ENCODE peak calls at places on chromosomes 6 and 20, in six cellular contexts. B is MCF 10A, Z is NCI-H69, N is NCI-H2081, T is GM18507, L is sciatic nerve. Y is an unnamed sample.

GRCh38 chr6:680666-681374 is 12.1 kb downstream of the EXOC2 start:
- DNase-seq in T (no peak), L (no peak), Z (peak), B (peak), N (no peak), Y (no peak)

GRCh38 chr6:49923826-49924225 is 40.1 kb downstream of the DEFB114 start:
- DNase-seq in Z (peak), T (no peak), N (no peak), L (no peak), B (peak), Y (no peak)

GRCh38 chr6:153526479-153526878 is 395.4 kb upstream of the RGS17 start:
- DNase-seq in B (no peak), L (no peak), T (no peak), N (no peak), Z (no peak), Y (no peak)

GRCh38 chr20:5061209-5061608 is 58.5 kb downstream of the PCNA start:
- DNase-seq in Z (no peak), B (peak), T (no peak), N (no peak), L (no peak), Y (no peak)

GRCh38 chr20:34017610-34018009 is 23.9 kb downstream of the RALY start:
- DNase-seq in B (no peak), T (no peak), Z (no peak), N (no peak), L (no peak), Y (no peak)

GRCh38 chr20:37699202-37699601 is 5.4 kb downstream of the CTNNBL1 start:
- DNase-seq in L (no peak), T (no peak), Z (no peak), B (no peak), N (no peak), Y (no peak)

GRCh38 chr6:64293298-64293697 is 657.7 kb downstream of the PHF3 start:
- DNase-seq in N (no peak), Z (no peak), L (no peak), B (no peak), T (no peak), Y (no peak)

GRCh38 chr6:74731921-74732320 is 473.9 kb downstream of the COL12A1 start:
- DNase-seq in N (no peak), T (no peak), B (no peak), Z (no peak), L (no peak), Y (no peak)

GRCh38 chr6:33298773-33299236 is at the start of gene RGL2:
- DNase-seq in N (peak), L (peak), Z (peak), T (no peak), B (peak), Y (no peak)

GRCh38 chr6:95741001-95741400 is 163.7 kb downstream of the MANEA start:
- DNase-seq in T (no peak), L (no peak), N (no peak), Z (no peak), B (no peak), Y (no peak)

GRCh38 chr6:149862901-149863595 is 1.1 kb downstream of the LRP11 start:
- DNase-seq in N (peak), B (peak), T (no peak), Z (peak), L (peak), Y (peak)

GRCh38 chr6:52157301-52157930 is 28.8 kb upstream of the IL17A start:
- DNase-seq in L (no peak), B (peak), T (no peak), N (no peak), Z (no peak), Y (no peak)

GRCh38 chr20:37344506-37345338 is 1.2 kb upstream of the SRC start:
- DNase-seq in B (no peak), T (no peak), Z (no peak), N (no peak), L (peak), Y (no peak)

GRCh38 chr6:141490982-141491381 is 641.7 kb upstream of the GJE1 start:
- DNase-seq in Z (no peak), L (no peak), N (no peak), T (no peak), B (no peak), Y (no peak)

GRCh38 chr6:75203721-75204120 is 2.1 kb downstream of the COL12A1 start:
- DNase-seq in N (no peak), Z (no peak), B (peak), L (no peak), T (no peak), Y (no peak)

GRCh38 chr6:53845290-53846073 is 50.7 kb downstream of the LRRC1 start:
- DNase-seq in Z (no peak), L (no peak), T (no peak), N (no peak), B (no peak), Y (no peak)

GRCh38 chr6:119126140-119126539 is 47.7 kb upstream of the FAM184A start:
- DNase-seq in B (no peak), T (no peak), Z (no peak), L (no peak), N (no peak), Y (no peak)

GRCh38 chr20:19934792-19935491 is 82.2 kb upstream of the NAA20 start:
- DNase-seq in L (peak), T (no peak), N (peak), B (peak), Z (peak), Y (no peak)

GRCh38 chr20:52972190-52972937 is at the start of gene TSHZ2:
- DNase-seq in T (no peak), Z (peak), N (peak), L (peak), B (peak), Y (peak)

GRCh38 chr6:138538390-138539031 is 39.2 kb upstream of the NHSL1 start:
- DNase-seq in N (no peak), T (no peak), L (no peak), B (no peak), Z (no peak), Y (no peak)

GRCh38 chr20:25295386-25296093 is 47.7 kb downstream of the PYGB start:
- DNase-seq in L (no peak), Z (no peak), T (no peak), B (peak), N (no peak), Y (no peak)

GRCh38 chr20:51622004-51622874 is 79.7 kb upstream of the NFATC2 start:
- DNase-seq in T (no peak), Z (no peak), B (no peak), N (no peak), L (no peak), Y (no peak)

GRCh38 chr6:26457407-26457795 is 354 bp upstream of the BTN2A1 start:
- DNase-seq in B (no peak), T (no peak), N (peak), L (no peak), Z (peak), Y (no peak)

GRCh38 chr20:35773154-35773751 is 1.4 kb downstream of the PHF20 start:
- DNase-seq in Z (no peak), B (peak), L (no peak), T (no peak), N (no peak), Y (peak)

GRCh38 chr6:35498407-35499045 is 1.6 kb upstream of the TEAD3 start:
- DNase-seq in B (no peak), N (no peak), Z (no peak), T (no peak), L (no peak), Y (no peak)

GRCh38 chr6:129502261-129502660 is 207.7 kb downstream of the ARHGAP18 start:
- DNase-seq in B (no peak), Z (no peak), N (no peak), T (no peak), L (no peak), Y (no peak)

GRCh38 chr6:46993846-46994245 is 48.3 kb downstream of the ADGRF1 start:
- DNase-seq in L (no peak), B (peak), T (no peak), Z (no peak), N (no peak), Y (no peak)

GRCh38 chr6:11551053-11551452 is 13.5 kb downstream of the TMEM170B start:
- DNase-seq in Z (no peak), B (no peak), T (no peak), N (no peak), L (no peak), Y (no peak)

GRCh38 chr6:16669227-16669626 is 92.0 kb downstream of the ATXN1 start:
- DNase-seq in T (no peak), B (peak), N (no peak), L (no peak), Z (peak), Y (peak)

GRCh38 chr20:3915691-3916090 is 26.5 kb downstream of the PANK2 start:
- DNase-seq in T (no peak), L (no peak), N (no peak), Z (no peak), B (no peak), Y (no peak)

GRCh38 chr20:56924316-56924975 is 295.3 kb downstream of the TFAP2C start:
- DNase-seq in N (no peak), Z (no peak), L (no peak), B (no peak), T (no peak), Y (no peak)

GRCh38 chr6:2622683-2623082 is 128.0 kb downstream of the MYLK4 start:
- DNase-seq in T (no peak), B (no peak), L (no peak), N (no peak), Z (no peak), Y (no peak)

GRCh38 chr6:39961178-39961577 is 26.9 kb upstream of the MOCS1 start:
- DNase-seq in T (no peak), Z (no peak), L (no peak), B (no peak), N (no peak), Y (no peak)

GRCh38 chr6:130395164-130395563 is 29.3 kb downstream of the TMEM200A start:
- DNase-seq in N (no peak), T (no peak), L (no peak), B (no peak), Z (no peak), Y (no peak)

Y was measured in CD4-positive, alpha-beta memory T cell.